ENCODE peak calls at places on chromosomes 11 and 22, in eight cellular contexts. One of them, this sample, is unnamed.

GRCh38 chr11:101010899-101011298 is 118.7 kb downstream of the PGR start:
- DNase-seq in CD4-positive, alpha-beta T cell: no peak
- DNase-seq in heart left ventricle: no peak
- DNase-seq in RWPE1: no peak
- DNase-seq in lower lobe of right lung: no peak
- DNase-seq in CD8-positive, alpha-beta T cell: no peak
- DNase-seq in PC-3: peak; percentile 42
- DNase-seq in Calu3: no peak
- DNase-seq in this sample: no peak

GRCh38 chr22:36548606-36549005 is 19.6 kb upstream of the EIF3D start:
- DNase-seq in CD4-positive, alpha-beta T cell: no peak
- DNase-seq in heart left ventricle: peak; percentile 52
- DNase-seq in RWPE1: no peak
- DNase-seq in lower lobe of right lung: no peak
- DNase-seq in CD8-positive, alpha-beta T cell: no peak
- DNase-seq in PC-3: no peak
- DNase-seq in Calu3: no peak
- DNase-seq in this sample: no peak

GRCh38 chr11:121071456-121072236 is 29.4 kb upstream of the TECTA start:
- DNase-seq in CD4-positive, alpha-beta T cell: no peak
- DNase-seq in heart left ventricle: no peak
- DNase-seq in RWPE1: no peak
- DNase-seq in lower lobe of right lung: no peak
- DNase-seq in CD8-positive, alpha-beta T cell: no peak
- DNase-seq in PC-3: no peak
- DNase-seq in Calu3: no peak
- DNase-seq in this sample: no peak

GRCh38 chr22:24697141-24697540 is 77.4 kb downstream of the PIWIL3 start:
- DNase-seq in CD4-positive, alpha-beta T cell: no peak
- DNase-seq in heart left ventricle: no peak
- DNase-seq in RWPE1: no peak
- DNase-seq in lower lobe of right lung: no peak
- DNase-seq in CD8-positive, alpha-beta T cell: no peak
- DNase-seq in PC-3: no peak
- DNase-seq in Calu3: no peak
- DNase-seq in this sample: no peak

GRCh38 chr11:46210133-46210636 is 67.3 kb upstream of the CREB3L1 start:
- DNase-seq in CD4-positive, alpha-beta T cell: no peak
- DNase-seq in heart left ventricle: no peak
- DNase-seq in RWPE1: peak; percentile 59
- DNase-seq in lower lobe of right lung: no peak
- DNase-seq in CD8-positive, alpha-beta T cell: no peak
- DNase-seq in PC-3: peak; percentile 19
- DNase-seq in Calu3: peak; percentile 4
- DNase-seq in this sample: peak; percentile 50

GRCh38 chr11:110077866-110078325 is 15.3 kb upstream of the ZC3H12C start:
- DNase-seq in CD4-positive, alpha-beta T cell: no peak
- DNase-seq in heart left ventricle: no peak
- DNase-seq in RWPE1: peak; percentile 67
- DNase-seq in lower lobe of right lung: no peak
- DNase-seq in CD8-positive, alpha-beta T cell: no peak
- DNase-seq in PC-3: peak; percentile 92
- DNase-seq in Calu3: no peak
- DNase-seq in this sample: peak; percentile 82

GRCh38 chr22:35219012-35219411 is 38.3 kb upstream of the HMGXB4 start:
- DNase-seq in CD4-positive, alpha-beta T cell: no peak
- DNase-seq in heart left ventricle: no peak
- DNase-seq in RWPE1: peak; percentile 18
- DNase-seq in lower lobe of right lung: no peak
- DNase-seq in CD8-positive, alpha-beta T cell: no peak
- DNase-seq in PC-3: peak; percentile 52
- DNase-seq in Calu3: no peak
- DNase-seq in this sample: peak; percentile 46

GRCh38 chr11:120747801-120748484 is 236.4 kb downstream of the GRIK4 start:
- DNase-seq in CD4-positive, alpha-beta T cell: no peak
- DNase-seq in heart left ventricle: no peak
- DNase-seq in RWPE1: no peak
- DNase-seq in lower lobe of right lung: no peak
- DNase-seq in CD8-positive, alpha-beta T cell: no peak
- DNase-seq in PC-3: no peak
- DNase-seq in Calu3: no peak
- DNase-seq in this sample: peak; percentile 3

GRCh38 chr22:45284705-45285305 is at the start of gene UPK3A:
- DNase-seq in CD4-positive, alpha-beta T cell: peak; percentile 70
- DNase-seq in heart left ventricle: peak; percentile 84
- DNase-seq in RWPE1: peak; percentile 25
- DNase-seq in lower lobe of right lung: peak; percentile 87
- DNase-seq in CD8-positive, alpha-beta T cell: peak; percentile 30
- DNase-seq in PC-3: peak; percentile 75
- DNase-seq in Calu3: peak; percentile 93
- DNase-seq in this sample: no peak

GRCh38 chr22:27634043-27634442 is 167.5 kb downstream of the MN1 start:
- DNase-seq in CD4-positive, alpha-beta T cell: no peak
- DNase-seq in heart left ventricle: no peak
- DNase-seq in RWPE1: no peak
- DNase-seq in lower lobe of right lung: no peak
- DNase-seq in CD8-positive, alpha-beta T cell: no peak
- DNase-seq in PC-3: no peak
- DNase-seq in Calu3: no peak
- DNase-seq in this sample: no peak

GRCh38 chr22:39941661-39942060 is 18.5 kb upstream of the TMA7B start:
- DNase-seq in CD4-positive, alpha-beta T cell: no peak
- DNase-seq in heart left ventricle: no peak
- DNase-seq in RWPE1: no peak
- DNase-seq in lower lobe of right lung: no peak
- DNase-seq in CD8-positive, alpha-beta T cell: no peak
- DNase-seq in PC-3: no peak
- DNase-seq in Calu3: no peak
- DNase-seq in this sample: no peak

GRCh38 chr22:26718905-26719304 is 61.5 kb downstream of the MIAT start:
- DNase-seq in CD4-positive, alpha-beta T cell: no peak
- DNase-seq in heart left ventricle: no peak
- DNase-seq in RWPE1: no peak
- DNase-seq in lower lobe of right lung: no peak
- DNase-seq in CD8-positive, alpha-beta T cell: no peak
- DNase-seq in PC-3: peak; percentile 23
- DNase-seq in Calu3: no peak
- DNase-seq in this sample: peak; percentile 22

GRCh38 chr11:121722431-121723256 is 269.9 kb upstream of the SORL1-AS1 start:
- DNase-seq in CD4-positive, alpha-beta T cell: no peak
- DNase-seq in heart left ventricle: peak; percentile 89
- DNase-seq in RWPE1: peak; percentile 5
- DNase-seq in lower lobe of right lung: peak; percentile 52
- DNase-seq in CD8-positive, alpha-beta T cell: no peak
- DNase-seq in PC-3: peak; percentile 43
- DNase-seq in Calu3: peak; percentile 64
- DNase-seq in this sample: no peak

GRCh38 chr22:31857247-31857646 is 87.1 kb upstream of the YWHAH start:
- DNase-seq in CD4-positive, alpha-beta T cell: no peak
- DNase-seq in heart left ventricle: no peak
- DNase-seq in RWPE1: no peak
- DNase-seq in lower lobe of right lung: no peak
- DNase-seq in CD8-positive, alpha-beta T cell: no peak
- DNase-seq in PC-3: no peak
- DNase-seq in Calu3: no peak
- DNase-seq in this sample: peak; percentile 46

GRCh38 chr22:41597635-41597953 is 8.0 kb upstream of the PMM1 start:
- DNase-seq in CD4-positive, alpha-beta T cell: no peak
- DNase-seq in heart left ventricle: no peak
- DNase-seq in RWPE1: no peak
- DNase-seq in lower lobe of right lung: no peak
- DNase-seq in CD8-positive, alpha-beta T cell: no peak
- DNase-seq in PC-3: no peak
- DNase-seq in Calu3: no peak
- DNase-seq in this sample: peak; percentile 42
- TF ChIP-seq CTCF in CD4-positive, alpha-beta T cell: no peak
- TF ChIP-seq CTCF in heart left ventricle: no peak
- TF ChIP-seq CTCF in RWPE1: peak; percentile 37
- TF ChIP-seq CTCF in lower lobe of right lung: no peak
- TF ChIP-seq CTCF in CD8-positive, alpha-beta T cell: peak; percentile 2
- TF ChIP-seq CTCF in PC-3: peak; percentile 11
- TF ChIP-seq CTCF in Calu3: no peak
- TF ChIP-seq CTCF in this sample: no peak

GRCh38 chr11:1257916-1258315 is 35.0 kb downstream of the MUC5B start:
- DNase-seq in CD4-positive, alpha-beta T cell: no peak
- DNase-seq in heart left ventricle: no peak
- DNase-seq in RWPE1: no peak
- DNase-seq in lower lobe of right lung: no peak
- DNase-seq in CD8-positive, alpha-beta T cell: no peak
- DNase-seq in PC-3: no peak
- DNase-seq in Calu3: no peak
- DNase-seq in this sample: no peak
- TF ChIP-seq CTCF in CD4-positive, alpha-beta T cell: no peak
- TF ChIP-seq CTCF in heart left ventricle: no peak
- TF ChIP-seq CTCF in RWPE1: no peak
- TF ChIP-seq CTCF in lower lobe of right lung: no peak
- TF ChIP-seq CTCF in CD8-positive, alpha-beta T cell: no peak
- TF ChIP-seq CTCF in PC-3: no peak
- TF ChIP-seq CTCF in Calu3: no peak
- TF ChIP-seq CTCF in this sample: no peak

GRCh38 chr22:33918676-33919590 is 1.3 kb downstream of the LARGE1 start:
- DNase-seq in CD4-positive, alpha-beta T cell: no peak
- DNase-seq in heart left ventricle: no peak
- DNase-seq in RWPE1: no peak
- DNase-seq in lower lobe of right lung: no peak
- DNase-seq in CD8-positive, alpha-beta T cell: no peak
- DNase-seq in PC-3: no peak
- DNase-seq in Calu3: no peak
- DNase-seq in this sample: no peak

GRCh38 chr22:33920927-33921575 is 775 bp upstream of the LARGE1 start:
- DNase-seq in CD4-positive, alpha-beta T cell: peak; percentile 81
- DNase-seq in heart left ventricle: peak; percentile 99
- DNase-seq in RWPE1: peak; percentile 62
- DNase-seq in lower lobe of right lung: peak; percentile 98
- DNase-seq in CD8-positive, alpha-beta T cell: peak; percentile 58
- DNase-seq in PC-3: peak; percentile 77
- DNase-seq in Calu3: peak; percentile 98
- DNase-seq in this sample: peak; percentile 90

GRCh38 chr22:33919591-33920501 is at the start of gene LARGE1:
- DNase-seq in CD4-positive, alpha-beta T cell: no peak
- DNase-seq in heart left ventricle: peak; percentile 63
- DNase-seq in RWPE1: no peak
- DNase-seq in lower lobe of right lung: peak; percentile 64
- DNase-seq in CD8-positive, alpha-beta T cell: no peak
- DNase-seq in PC-3: no peak
- DNase-seq in Calu3: peak; percentile 15
- DNase-seq in this sample: peak; percentile 16

GRCh38 chr22:33914699-33915098 is 5.6 kb downstream of the LARGE1 start:
- DNase-seq in CD4-positive, alpha-beta T cell: no peak
- DNase-seq in heart left ventricle: no peak
- DNase-seq in RWPE1: no peak
- DNase-seq in lower lobe of right lung: no peak
- DNase-seq in CD8-positive, alpha-beta T cell: no peak
- DNase-seq in PC-3: no peak
- DNase-seq in Calu3: no peak
- DNase-seq in this sample: no peak

GRCh38 chr22:33917744-33918406 is 2.4 kb downstream of the LARGE1 start:
- DNase-seq in CD4-positive, alpha-beta T cell: no peak
- DNase-seq in heart left ventricle: no peak
- DNase-seq in RWPE1: no peak
- DNase-seq in lower lobe of right lung: no peak
- DNase-seq in CD8-positive, alpha-beta T cell: no peak
- DNase-seq in PC-3: no peak
- DNase-seq in Calu3: no peak
- DNase-seq in this sample: no peak
- TF ChIP-seq CTCF in CD4-positive, alpha-beta T cell: no peak
- TF ChIP-seq CTCF in heart left ventricle: peak; percentile 37
- TF ChIP-seq CTCF in RWPE1: no peak
- TF ChIP-seq CTCF in lower lobe of right lung: peak; percentile 9
- TF ChIP-seq CTCF in CD8-positive, alpha-beta T cell: no peak
- TF ChIP-seq CTCF in PC-3: no peak
- TF ChIP-seq CTCF in Calu3: no peak
- TF ChIP-seq CTCF in this sample: peak; percentile 46

GRCh38 chr22:46542011-46542985 is 4.9 kb upstream of the CELSR1 start:
- DNase-seq in CD4-positive, alpha-beta T cell: peak; percentile 64
- DNase-seq in heart left ventricle: peak; percentile 77
- DNase-seq in RWPE1: peak; percentile 64
- DNase-seq in lower lobe of right lung: peak; percentile 84
- DNase-seq in CD8-positive, alpha-beta T cell: peak; percentile 51
- DNase-seq in PC-3: peak; percentile 70
- DNase-seq in Calu3: peak; percentile 91
- DNase-seq in this sample: no peak
- TF ChIP-seq CTCF in CD4-positive, alpha-beta T cell: peak; percentile 81
- TF ChIP-seq CTCF in heart left ventricle: peak; percentile 79
- TF ChIP-seq CTCF in RWPE1: peak; percentile 96
- TF ChIP-seq CTCF in lower lobe of right lung: peak; percentile 94
- TF ChIP-seq CTCF in CD8-positive, alpha-beta T cell: peak; percentile 79
- TF ChIP-seq CTCF in PC-3: peak; percentile 85
- TF ChIP-seq CTCF in Calu3: peak; percentile 97
- TF ChIP-seq CTCF in this sample: peak; percentile 96

DNA sequence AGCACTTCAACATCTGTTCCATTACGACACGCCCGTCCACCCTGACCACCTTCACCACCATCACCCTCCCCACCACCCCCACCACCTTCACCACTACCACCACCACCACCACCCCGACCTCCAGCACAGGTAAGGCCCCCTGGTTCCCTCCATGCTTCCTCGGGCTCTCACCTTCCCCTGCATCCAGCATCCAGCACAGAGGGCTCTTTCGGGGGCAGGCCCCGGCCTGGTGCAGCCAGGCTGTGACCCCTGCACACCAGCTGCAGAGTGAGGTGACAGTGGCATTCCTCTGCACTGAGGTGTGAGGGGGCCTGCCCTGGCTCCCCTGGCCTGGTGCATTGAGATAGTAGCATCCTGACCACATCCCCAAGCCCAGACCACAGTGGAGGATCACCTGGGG is 18.2 kb downstream of the MUC2 start:
- DNase-seq in CD4-positive, alpha-beta T cell: no peak
- DNase-seq in heart left ventricle: no peak
- DNase-seq in RWPE1: no peak
- DNase-seq in lower lobe of right lung: peak; percentile 23
- DNase-seq in CD8-positive, alpha-beta T cell: no peak
- DNase-seq in PC-3: no peak
- DNase-seq in Calu3: no peak
- DNase-seq in this sample: no peak
- TF ChIP-seq CTCF in CD4-positive, alpha-beta T cell: no peak
- TF ChIP-seq CTCF in heart left ventricle: no peak
- TF ChIP-seq CTCF in RWPE1: no peak
- TF ChIP-seq CTCF in lower lobe of right lung: no peak
- TF ChIP-seq CTCF in CD8-positive, alpha-beta T cell: no peak
- TF ChIP-seq CTCF in PC-3: no peak
- TF ChIP-seq CTCF in Calu3: no peak
- TF ChIP-seq CTCF in this sample: no peak